ENCODE peak calls at places on chromosomes 13 and 19, in six cellular contexts. N, T, Y, U, O and D are unnamed samples.
A peak's percentile ranks its signal among the peaks of the same experiment; 100 is the strongest.

GRCh38 chr19:17780781-17781180 is 14.2 kb upstream of the B3GNT3 start:
- DNase-seq in Y (no peak), O (no peak), U (no peak), T (no peak), N (no peak), D (no peak)

GRCh38 chr19:5687360-5688198 is 2.5 kb upstream of the RPL36 start:
- DNase-seq in N (no peak), O (no peak), T (no peak), Y (no peak), U (no peak), D (no peak)

GRCh38 chr19:16435999-16436650 is 35.6 kb downstream of the EPS15L1 start:
- DNase-seq in U (peak; percentile 73), T (no peak), Y (no peak), O (no peak), N (no peak), D (no peak)

GRCh38 chr13:112453874-112454647 is 77.9 kb downstream of the SPACA7 start:
- DNase-seq in T (no peak), N (no peak), O (no peak), U (no peak), Y (no peak), D (no peak)

GRCh38 chr13:113820813-113821651 is 42.8 kb downstream of the GAS6 start:
- DNase-seq in O (no peak), Y (peak; percentile 63), T (peak; percentile 63), N (peak; percentile 75), U (no peak), D (no peak)

GRCh38 chr19:6694147-6694815 is 24.3 kb upstream of the TNFSF14 start:
- DNase-seq in T (no peak), O (no peak), Y (no peak), N (no peak), U (no peak), D (no peak)

GRCh38 chr19:50663280-50663790 is 14.1 kb downstream of the C19orf81 start:
- DNase-seq in N (peak; percentile 44), T (no peak), Y (no peak), O (no peak), U (no peak), D (no peak)

GRCh38 chr13:59363950-59364349 is 799.8 kb downstream of the DIAPH3 start:
- DNase-seq in Y (no peak), O (no peak), T (no peak), N (no peak), U (no peak), D (no peak)

GRCh38 chr13:50611117-50611781 is 232.2 kb downstream of the DLEU7 start:
- DNase-seq in U (no peak), O (no peak), T (no peak), N (no peak), Y (no peak), D (no peak)

GRCh38 chr13:39836038-39836437 is 180.6 kb downstream of the COG6 start:
- DNase-seq in T (no peak), N (peak; percentile 87), U (no peak), Y (no peak), O (no peak), D (peak; percentile 17)

GRCh38 chr13:50529154-50529882 is 314.2 kb downstream of the DLEU7 start:
- DNase-seq in O (no peak), Y (peak; percentile 41), N (no peak), U (no peak), T (peak; percentile 84), D (no peak)

GRCh38 chr19:6226012-6226411 is 53.8 kb downstream of the MLLT1 start:
- DNase-seq in N (no peak), T (no peak), Y (no peak), U (no peak), O (no peak), D (no peak)

GRCh38 chr13:98445340-98446233 is 131.3 kb downstream of the STK24 start:
- DNase-seq in N (peak; percentile 76), T (peak; percentile 80), O (peak; percentile 70), Y (peak; percentile 55), U (peak; percentile 49), D (peak; percentile 87)

GRCh38 chr13:32060319-32060924 is 28.8 kb downstream of the FRY start:
- DNase-seq in O (no peak), N (no peak), U (no peak), T (no peak), Y (no peak), D (no peak)

GRCh38 chr19:46159893-46160775 is 12.1 kb downstream of the IGFL2 start:
- DNase-seq in N (no peak), Y (no peak), U (no peak), O (no peak), T (no peak), D (no peak)

GRCh38 chr13:64928704-64929499 is 2301.2 kb downstream of the PCDH9 start:
- DNase-seq in N (peak; percentile 44), U (no peak), Y (no peak), T (no peak), O (no peak), D (peak; percentile 22)

GRCh38 chr19:10952809-10953208 is 8.0 kb upstream of the SMARCA4 start:
- DNase-seq in N (peak; percentile 84), Y (no peak), O (no peak), U (no peak), T (peak; percentile 78), D (no peak)

GRCh38 chr13:44230736-44231135 is 142.9 kb upstream of the SERP2 start:
- DNase-seq in O (no peak), T (no peak), N (peak; percentile 46), U (no peak), Y (no peak), D (no peak)

GRCh38 chr19:46925548-46925950 is 64.8 kb downstream of the ARHGAP35 start:
- DNase-seq in N (peak; percentile 91), Y (no peak), T (peak; percentile 51), U (no peak), O (no peak), D (no peak)

GRCh38 chr19:31340059-31341025 is 8.9 kb downstream of the TSHZ3 start:
- DNase-seq in O (no peak), T (no peak), Y (no peak), N (no peak), U (no peak), D (no peak)

GRCh38 chr19:39318690-39319089 is 2.0 kb downstream of the LRFN1 start:
- DNase-seq in Y (no peak), N (no peak), O (no peak), T (no peak), U (no peak), D (no peak)

GRCh38 chr19:34120846-34121639 is 51.3 kb upstream of the LSM14A start:
- DNase-seq in N (no peak), Y (no peak), O (peak; percentile 26), T (no peak), U (peak; percentile 50), D (peak; percentile 62)

GRCh38 chr13:23996456-23996855 is 99.2 kb upstream of the C1QTNF9B start:
- DNase-seq in O (no peak), T (no peak), Y (no peak), N (no peak), U (no peak), D (no peak)

GRCh38 chr19:13097331-13098258 is 5.1 kb downstream of the LYL1 start:
- DNase-seq in O (no peak), T (no peak), U (no peak), Y (no peak), N (no peak), D (no peak)

GRCh38 chr19:13866463-13867046 is 10.4 kb upstream of the NANOS3 start:
- DNase-seq in U (no peak), O (no peak), Y (no peak), T (no peak), N (no peak), D (no peak)

GRCh38 chr13:101698400-101698799 is 245.9 kb downstream of the ITGBL1 start:
- DNase-seq in U (no peak), T (no peak), O (no peak), N (no peak), Y (no peak), D (no peak)

GRCh38 chr13:44032801-44033200 is 153.1 kb downstream of the LACC1 start:
- DNase-seq in O (no peak), N (no peak), T (no peak), Y (no peak), U (no peak), D (no peak)

GRCh38 chr19:39212377-39212742 is 8.3 kb upstream of the SYCN start:
- DNase-seq in T (peak; percentile 26), N (no peak), U (peak; percentile 18), O (peak; percentile 40), Y (no peak), D (peak; percentile 47)

GRCh38 chr13:24381539-24382265 is 72.3 kb downstream of the C1QTNF9 start:
- DNase-seq in T (no peak), N (no peak), U (no peak), O (no peak), Y (no peak), D (no peak)

DNA sequence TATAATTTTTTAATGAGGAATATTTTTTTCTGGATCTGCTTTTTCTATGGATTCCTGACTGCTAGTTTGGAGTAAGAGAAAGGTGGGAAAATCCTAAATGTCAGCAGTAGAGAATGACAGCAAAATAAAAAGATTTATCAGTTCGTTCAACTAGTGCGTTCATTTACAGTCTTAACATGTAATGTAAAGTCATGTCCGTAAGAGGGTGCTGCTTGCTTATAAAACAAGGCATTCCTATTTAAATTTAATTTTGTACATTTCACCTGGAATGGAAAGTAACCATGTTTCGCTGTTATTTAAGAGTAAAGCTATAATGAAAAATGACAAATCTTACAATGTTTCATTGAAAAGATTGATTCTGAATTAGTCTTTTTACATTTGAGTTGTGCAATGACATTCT is 76.6 kb downstream of the ZMYM2 start:
- DNase-seq in O (no peak), U (no peak), T (no peak), N (no peak), Y (no peak), D (no peak)
- TF ChIP-seq CTCF in O (no peak), U (no peak), T (no peak), N (peak; percentile 58), Y (peak; percentile 46), D (no peak)

GRCh38 chr19:2254052-2254872 is 2.0 kb downstream of the JSRP1 start:
- DNase-seq in U (no peak), T (no peak), O (no peak), N (no peak), Y (no peak), D (no peak)
- TF ChIP-seq CTCF in U (no peak), T (no peak), O (no peak), N (no peak), Y (no peak), D (no peak)

DNA sequence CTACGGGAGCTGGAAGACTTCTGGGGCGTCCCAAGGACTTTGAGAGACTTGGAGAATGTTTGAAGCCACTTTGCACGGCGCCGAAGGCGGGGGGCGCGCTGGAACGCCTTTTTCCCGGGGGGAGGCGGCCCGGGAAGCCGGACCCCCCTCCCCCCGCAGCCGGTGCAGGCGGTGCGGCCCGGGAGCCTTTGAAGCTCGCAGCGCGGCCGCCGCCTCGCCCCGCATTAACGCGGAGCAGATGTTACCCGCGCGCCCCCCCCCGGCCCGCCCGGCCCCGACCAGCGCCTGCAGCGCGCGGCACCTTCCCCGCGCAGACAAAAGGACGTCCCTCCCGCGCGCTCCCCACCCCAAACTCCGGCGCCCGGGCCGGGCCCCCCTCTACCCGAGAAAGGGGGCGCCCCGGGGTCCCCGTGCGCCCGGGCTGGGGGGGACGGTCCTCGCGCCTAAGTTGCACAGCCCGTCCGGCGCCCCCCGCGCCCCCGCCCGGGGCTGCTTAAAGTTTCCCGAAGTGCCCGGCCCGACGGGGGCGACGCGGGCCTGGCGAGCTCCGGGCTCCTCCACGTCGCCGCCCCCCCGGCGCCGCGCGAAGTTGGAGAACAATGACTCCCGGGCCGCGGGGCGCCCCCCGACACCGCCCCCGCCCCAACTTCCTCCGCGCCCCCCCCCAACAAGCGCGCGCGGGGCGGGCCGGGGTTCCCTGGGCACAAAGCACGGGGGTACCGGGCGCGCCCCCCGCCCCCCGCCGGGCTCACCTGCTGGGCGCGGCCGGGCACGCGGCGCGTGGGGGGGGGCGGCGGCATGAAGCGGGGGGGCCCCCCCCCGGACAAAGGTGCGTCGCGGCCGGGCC is 644 bp downstream of the TCF3 start:
- DNase-seq in T (peak; percentile 58), Y (no peak), O (peak; percentile 31), N (no peak), U (peak; percentile 76), D (no peak)
- TF ChIP-seq CTCF in T (no peak), Y (no peak), O (no peak), N (no peak), U (no peak), D (no peak)

GRCh38 chr19:4534836-4535658 is at the start of gene PLIN5:
- DNase-seq in T (peak; percentile 84), O (peak; percentile 15), Y (peak; percentile 53), N (peak; percentile 55), U (peak; percentile 35), D (peak; percentile 76)
- TF ChIP-seq CTCF in T (no peak), O (no peak), Y (no peak), N (no peak), U (no peak), D (no peak)